ENCODE peak calls at places on chromosome 14, in seven cellular contexts. E, Y, C, X, U, T and Z are unnamed samples.

GRCh38 chr14:28635387-28635786 is 131.2 kb upstream of the FOXG1 start:
- DNase-seq in E (peak), Y (no peak), C (no peak), X (no peak), U (peak), T (no peak), Z (no peak)

GRCh38 chr14:30648471-30648870 is 26.4 kb downstream of the SCFD1 start:
- DNase-seq in E (no peak), Y (no peak), C (no peak), X (no peak), U (no peak), T (no peak), Z (no peak)

GRCh38 chr14:75689012-75689411 is 28.0 kb downstream of the TTLL5 start:
- DNase-seq in E (peak), Y (peak), C (no peak), X (peak), U (no peak), T (no peak), Z (no peak)

GRCh38 chr14:76011959-76012802 is 26.6 kb downstream of the IFT43 start:
- DNase-seq in E (no peak), Y (no peak), C (no peak), X (peak), U (no peak), T (no peak), Z (no peak)

GRCh38 chr14:66507181-66507721 is 696 bp upstream of the GPHN start:
- DNase-seq in E (no peak), Y (no peak), C (peak), X (no peak), U (no peak), T (no peak), Z (no peak)

GRCh38 chr14:103243764-103244737 is 90.0 kb upstream of the EIF5 start:
- DNase-seq in E (peak), Y (no peak), C (no peak), X (no peak), U (no peak), T (no peak), Z (no peak)

GRCh38 chr14:85934123-85934885 is 404.4 kb downstream of the FLRT2 start:
- DNase-seq in E (no peak), Y (no peak), C (peak), X (peak), U (no peak), T (peak), Z (no peak)

GRCh38 chr14:49940805-49941421 is 48.0 kb downstream of the ARF6 start:
- DNase-seq in E (no peak), Y (no peak), C (no peak), X (no peak), U (no peak), T (no peak), Z (no peak)

GRCh38 chr14:64726585-64726890 is 22.3 kb downstream of the PLEKHG3 start:
- DNase-seq in E (peak), Y (no peak), C (peak), X (no peak), U (no peak), T (peak), Z (peak)

GRCh38 chr14:53850714-53851296 is 105.8 kb downstream of the BMP4 start:
- DNase-seq in E (peak), Y (no peak), C (peak), X (no peak), U (no peak), T (no peak), Z (no peak)

GRCh38 chr14:65156568-65157366 is 54.5 kb upstream of the MAX start:
- DNase-seq in E (peak), Y (peak), C (no peak), X (peak), U (no peak), T (no peak), Z (no peak)

GRCh38 chr14:103501921-103502669 is 20.5 kb downstream of the CKB start:
- DNase-seq in E (peak), Y (no peak), C (no peak), X (no peak), U (no peak), T (no peak), Z (no peak)

GRCh38 chr14:70857499-70857895 is 48.2 kb upstream of the MAP3K9 start:
- DNase-seq in E (no peak), Y (no peak), C (no peak), X (no peak), U (no peak), T (no peak), Z (no peak)

GRCh38 chr14:65286443-65286842 is 126.1 kb upstream of the FUT8 start:
- DNase-seq in E (no peak), Y (no peak), C (peak), X (no peak), U (no peak), T (no peak), Z (no peak)

GRCh38 chr14:103058209-103059055 is 1.1 kb upstream of the CDC42BPB start:
- DNase-seq in E (no peak), Y (no peak), C (no peak), X (no peak), U (peak), T (no peak), Z (no peak)

GRCh38 chr14:52402812-52403526 is 88.9 kb downstream of the PTGER2 start:
- DNase-seq in E (peak), Y (no peak), C (no peak), X (no peak), U (no peak), T (no peak), Z (no peak)

GRCh38 chr14:50697659-50698290 is 29.7 kb upstream of the SAV1 start:
- DNase-seq in E (no peak), Y (no peak), C (no peak), X (no peak), U (no peak), T (no peak), Z (no peak)

GRCh38 chr14:29576997-29577396 is 350.6 kb downstream of the PRKD1 start:
- DNase-seq in E (no peak), Y (no peak), C (no peak), X (no peak), U (no peak), T (no peak), Z (no peak)

GRCh38 chr14:74980746-74981661 is 21.7 kb upstream of the EIF2B2 start:
- DNase-seq in E (no peak), Y (no peak), C (no peak), X (no peak), U (no peak), T (no peak), Z (no peak)

GRCh38 chr14:23829736-23830474 is 123.7 kb upstream of the DHRS4 start:
- DNase-seq in E (peak), Y (no peak), C (peak), X (no peak), U (no peak), T (no peak), Z (no peak)

GRCh38 chr14:32536175-32536574 is 207.1 kb downstream of the AKAP6 start:
- DNase-seq in E (no peak), Y (no peak), C (no peak), X (no peak), U (no peak), T (no peak), Z (no peak)

GRCh38 chr14:53692451-53693330 is 263.9 kb downstream of the BMP4 start:
- DNase-seq in E (no peak), Y (no peak), C (no peak), X (no peak), U (no peak), T (no peak), Z (no peak)

GRCh38 chr14:89258728-89259273 is 158.2 kb downstream of the FOXN3 start:
- DNase-seq in E (no peak), Y (no peak), C (no peak), X (no peak), U (no peak), T (no peak), Z (no peak)

GRCh38 chr14:104683653-104684448 is 5.6 kb upstream of the INF2 start:
- DNase-seq in E (no peak), Y (no peak), C (no peak), X (no peak), U (no peak), T (no peak), Z (no peak)

GRCh38 chr14:104685998-104686610 is 3.3 kb upstream of the INF2 start:
- DNase-seq in E (no peak), Y (no peak), C (no peak), X (no peak), U (no peak), T (no peak), Z (no peak)

GRCh38 chr14:104686624-104687517 is 2.5 kb upstream of the INF2 start:
- DNase-seq in E (no peak), Y (no peak), C (no peak), X (no peak), U (no peak), T (no peak), Z (no peak)

GRCh38 chr14:104684449-104684821 is 5.0 kb upstream of the INF2 start:
- DNase-seq in E (no peak), Y (no peak), C (no peak), X (no peak), U (no peak), T (no peak), Z (no peak)

GRCh38 chr14:104685216-104685997 is 4.0 kb upstream of the INF2 start:
- DNase-seq in E (no peak), Y (no peak), C (no peak), X (no peak), U (no peak), T (no peak), Z (no peak)
- TF ChIP-seq CTCF in E (peak), Y (no peak), C (no peak), X (no peak), U (no peak), T (no peak), Z (no peak)

GRCh38 chr14:106831322-106831720 is 1304.9 kb downstream of the TMEM121 start:
- DNase-seq in E (no peak), Y (no peak), C (no peak), X (no peak), U (no peak), T (peak), Z (no peak)
- TF ChIP-seq CTCF in E (peak), Y (no peak), C (no peak), X (peak), U (no peak), T (peak), Z (no peak)

GRCh38 chr14:78667141-78667540 is 497.0 kb downstream of the NRXN3 start:
- DNase-seq in E (no peak), Y (no peak), C (no peak), X (no peak), U (no peak), T (no peak), Z (no peak)

DNA sequence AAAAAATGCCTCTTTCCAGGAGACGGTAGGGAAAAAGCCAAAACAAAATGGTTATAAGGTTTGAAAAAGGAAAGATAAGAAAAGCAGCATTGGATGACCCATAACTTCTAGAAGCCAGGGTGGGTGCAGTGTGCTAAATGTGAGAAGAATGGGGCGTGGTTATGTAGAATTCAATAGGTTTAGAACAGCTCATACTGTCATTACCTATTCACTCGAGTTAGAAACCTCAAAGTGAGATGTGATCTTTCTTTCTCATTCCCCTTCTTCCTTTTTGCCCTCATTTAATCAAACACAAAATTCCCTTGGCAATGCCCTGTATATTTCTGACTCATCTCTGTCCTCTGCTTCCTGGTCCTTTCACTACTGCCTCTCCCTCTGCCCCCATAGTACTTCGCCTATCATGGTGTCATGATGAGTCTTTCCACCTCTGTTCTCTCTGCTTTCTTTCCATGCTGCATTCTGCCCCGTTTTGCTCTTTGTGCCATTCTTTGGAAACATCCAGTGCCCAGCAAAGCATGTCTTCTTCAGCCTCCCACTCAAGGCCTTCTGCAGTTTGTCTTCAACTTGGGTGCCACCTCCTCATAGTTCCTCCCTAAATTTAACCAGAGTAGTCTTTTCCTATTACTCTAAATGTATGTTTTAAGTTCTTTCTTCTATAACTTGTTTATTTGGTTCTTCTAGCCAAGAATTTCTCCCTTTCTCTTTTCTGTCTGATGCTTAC is 496.3 kb downstream of the NRXN3 start:
- DNase-seq in E (no peak), Y (no peak), C (no peak), X (no peak), U (no peak), T (no peak), Z (no peak)
- TF ChIP-seq CTCF in E (no peak), Y (no peak), C (no peak), X (no peak), U (no peak), T (no peak), Z (no peak)

DNA sequence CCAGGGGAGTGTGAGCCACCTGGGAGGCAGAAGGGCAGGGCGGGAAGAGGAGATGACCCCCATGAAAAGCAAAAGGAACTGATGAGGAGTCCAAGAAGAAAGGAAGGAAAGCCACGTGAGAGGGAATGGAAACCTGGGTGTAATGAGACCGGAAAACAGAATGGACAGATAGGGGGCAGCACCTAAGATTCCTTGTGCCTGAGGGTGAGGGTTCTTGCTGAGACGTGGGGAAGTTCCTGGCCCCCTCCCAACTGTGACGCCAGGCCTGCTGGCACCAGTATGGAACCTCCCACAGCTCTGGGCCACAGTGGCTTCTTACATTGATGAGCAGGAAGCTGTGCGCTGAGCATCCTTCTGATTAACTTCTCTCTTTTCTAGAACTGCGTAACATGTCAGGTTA is 30.8 kb downstream of the TTC7B start:
- DNase-seq in E (no peak), Y (no peak), C (no peak), X (no peak), U (no peak), T (peak), Z (no peak)
- TF ChIP-seq CTCF in E (no peak), Y (no peak), C (no peak), X (no peak), U (no peak), T (peak), Z (peak)